ENCODE peak calls at places on chromosomes 7 and 10, in six cellular contexts. F is GM12878, A is H1, O is HCT116, T is HepG2, B is K562. K is an unnamed sample.

GRCh38 chr10:77832243-77832642 is 94.3 kb downstream of the DLG5 start:
- DNase-seq in T (no peak), F (no peak), B (no peak), O (no peak), A (no peak), K (no peak)

GRCh38 chr7:37282927-37283326 is 165.7 kb downstream of the ELMO1 start:
- DNase-seq in O (no peak), A (no peak), B (no peak), T (no peak), F (no peak), K (no peak)

GRCh38 chr7:47757946-47758371 is 176.0 kb upstream of the TNS3 start:
- DNase-seq in B (no peak), T (no peak), F (no peak), O (no peak), A (no peak), K (no peak)

GRCh38 chr7:158828343-158829020 is 827 bp downstream of the ESYT2 start:
- DNase-seq in O (no peak), T (no peak), B (peak), A (peak), F (no peak), K (no peak)

GRCh38 chr10:60162631-60163030 is 227.0 kb downstream of the ANK3 start:
- DNase-seq in A (no peak), T (no peak), O (no peak), F (no peak), B (no peak), K (no peak)

GRCh38 chr10:98745645-98746044 is 298.9 kb upstream of the HPS1 start:
- DNase-seq in A (no peak), O (no peak), F (no peak), T (no peak), B (no peak), K (peak)

GRCh38 chr7:111029141-111029572 is 61.8 kb upstream of the LRRN3 start:
- DNase-seq in O (no peak), A (no peak), F (no peak), T (peak), B (no peak), K (no peak)

GRCh38 chr7:22920664-22921063 is 93.3 kb downstream of the HYCC1 start:
- DNase-seq in A (no peak), T (no peak), B (no peak), F (no peak), O (no peak), K (no peak)

GRCh38 chr7:45173596-45174327 is 16.2 kb downstream of the RAMP3 start:
- DNase-seq in B (no peak), T (no peak), F (no peak), O (no peak), A (no peak), K (no peak)

GRCh38 chr10:17209302-17209701 is 7.8 kb upstream of the TRDMT1 start:
- DNase-seq in F (no peak), O (no peak), B (no peak), T (no peak), A (no peak), K (no peak)

GRCh38 chr10:52146766-52147165 is 167.3 kb upstream of the DKK1 start:
- DNase-seq in A (no peak), F (no peak), T (no peak), O (no peak), B (no peak), K (no peak)

GRCh38 chr10:5284311-5285057 is 80.3 kb upstream of the UCN3 start:
- DNase-seq in O (no peak), B (peak), A (no peak), T (no peak), F (no peak), K (no peak)

GRCh38 chr7:151249034-151249731 is 689 bp upstream of the SMARCD3 start:
- DNase-seq in O (no peak), B (peak), T (no peak), F (no peak), A (peak), K (no peak)

GRCh38 chr10:13074562-13075451 is 25.2 kb upstream of the OPTN start:
- DNase-seq in A (peak), O (peak), B (peak), T (peak), F (no peak), K (no peak)

GRCh38 chr7:107332488-107333269 is 137.2 kb upstream of the GPR22 start:
- DNase-seq in O (no peak), A (no peak), B (no peak), F (peak), T (no peak), K (no peak)

GRCh38 chr7:105429746-105430612 is 41.3 kb upstream of the SRPK2 start:
- DNase-seq in T (peak), A (no peak), O (peak), B (no peak), F (no peak), K (no peak)

GRCh38 chr7:128841171-128841690 is 11.0 kb downstream of the FLNC start:
- DNase-seq in B (no peak), A (no peak), O (no peak), F (no peak), T (no peak), K (no peak)

GRCh38 chr7:84091318-84091717 is 103.3 kb downstream of the SEMA3A start:
- DNase-seq in T (no peak), O (no peak), B (no peak), A (no peak), F (no peak), K (no peak)

GRCh38 chr10:680146-680545 is 9.3 kb downstream of the DIP2C start:
- DNase-seq in O (no peak), T (no peak), A (no peak), F (no peak), B (no peak), K (no peak)

GRCh38 chr7:6725003-6725402 is 18.3 kb upstream of the ZNF12 start:
- DNase-seq in A (no peak), B (no peak), T (no peak), O (no peak), F (peak), K (no peak)

GRCh38 chr7:82234457-82235049 is 209.0 kb downstream of the CACNA2D1 start:
- DNase-seq in O (peak), A (no peak), F (no peak), B (peak), T (peak), K (peak)

GRCh38 chr10:79472951-79473350 is 27.5 kb upstream of the ZCCHC24 start:
- DNase-seq in T (peak), A (no peak), O (no peak), B (no peak), F (no peak), K (no peak)

GRCh38 chr7:372939-373791 is 83.2 kb downstream of the FOXL3 start:
- DNase-seq in A (peak), O (no peak), B (no peak), F (no peak), T (peak), K (no peak)

GRCh38 chr10:21161647-21162046 is 264.5 kb upstream of the NEBL start:
- DNase-seq in B (no peak), O (no peak), T (no peak), A (no peak), F (no peak), K (peak)

GRCh38 chr7:124029789-124030188 is 3.1 kb downstream of the TMEM229A start:
- DNase-seq in B (no peak), T (no peak), O (no peak), F (no peak), A (no peak), K (no peak)

GRCh38 chr10:108180883-108181282 is 1016.4 kb upstream of the SORCS1 start:
- DNase-seq in F (no peak), T (no peak), A (no peak), B (no peak), O (no peak), K (no peak)

GRCh38 chr7:131057015-131057518 is 270.6 kb upstream of the MKLN1 start:
- DNase-seq in B (no peak), F (no peak), O (no peak), A (no peak), T (peak), K (no peak)

GRCh38 chr7:129187681-129188371 is 607 bp upstream of the SMO start:
- DNase-seq in A (no peak), B (no peak), T (no peak), O (no peak), F (no peak), K (no peak)

GRCh38 chr7:151334628-151335027 is 7.0 kb upstream of the NUB1 start:
- DNase-seq in A (no peak), T (no peak), O (no peak), F (no peak), B (no peak), K (no peak)

GRCh38 chr7:23333671-23334246 is 34.6 kb downstream of the MALSU1 start:
- DNase-seq in T (no peak), B (no peak), F (no peak), A (no peak), O (no peak), K (no peak)

GRCh38 chr7:37435156-37435555 is 13.5 kb downstream of the ELMO1 start:
- DNase-seq in B (no peak), O (no peak), F (no peak), T (no peak), A (no peak), K (no peak)

GRCh38 chr7:25632616-25633015 is 404.3 kb upstream of the NPVF start:
- DNase-seq in T (no peak), F (no peak), B (no peak), O (no peak), A (no peak), K (no peak)

GRCh38 chr10:75408911-75409885 is 7.6 kb upstream of the ZNF503 start:
- DNase-seq in A (peak), B (peak), O (no peak), F (no peak), T (no peak), K (no peak)

GRCh38 chr7:105648561-105649401 is 67.5 kb upstream of the EFCAB10 start:
- DNase-seq in T (peak), F (no peak), A (no peak), O (peak), B (no peak), K (no peak)

GRCh38 chr10:86956841-86957448 is 470 bp downstream of the MMRN2 start:
- DNase-seq in O (no peak), A (peak), F (no peak), T (no peak), B (no peak), K (no peak)

GRCh38 chr10:71141528-71141927 is 70.8 kb upstream of the UNC5B start:
- DNase-seq in F (no peak), A (no peak), T (no peak), B (no peak), O (no peak), K (no peak)

GRCh38 chr7:18420758-18421157 is 74.8 kb upstream of the HDAC9 start:
- DNase-seq in O (no peak), A (no peak), F (no peak), B (no peak), T (no peak), K (no peak)

GRCh38 chr10:72790216-72790990 is 98.5 kb downstream of the MCU start:
- DNase-seq in A (no peak), B (no peak), O (no peak), F (no peak), T (no peak), K (no peak)

GRCh38 chr10:28307267-28307666 is 4.4 kb upstream of the MPP7 start:
- DNase-seq in A (no peak), O (no peak), F (no peak), B (no peak), T (no peak), K (no peak)

DNA sequence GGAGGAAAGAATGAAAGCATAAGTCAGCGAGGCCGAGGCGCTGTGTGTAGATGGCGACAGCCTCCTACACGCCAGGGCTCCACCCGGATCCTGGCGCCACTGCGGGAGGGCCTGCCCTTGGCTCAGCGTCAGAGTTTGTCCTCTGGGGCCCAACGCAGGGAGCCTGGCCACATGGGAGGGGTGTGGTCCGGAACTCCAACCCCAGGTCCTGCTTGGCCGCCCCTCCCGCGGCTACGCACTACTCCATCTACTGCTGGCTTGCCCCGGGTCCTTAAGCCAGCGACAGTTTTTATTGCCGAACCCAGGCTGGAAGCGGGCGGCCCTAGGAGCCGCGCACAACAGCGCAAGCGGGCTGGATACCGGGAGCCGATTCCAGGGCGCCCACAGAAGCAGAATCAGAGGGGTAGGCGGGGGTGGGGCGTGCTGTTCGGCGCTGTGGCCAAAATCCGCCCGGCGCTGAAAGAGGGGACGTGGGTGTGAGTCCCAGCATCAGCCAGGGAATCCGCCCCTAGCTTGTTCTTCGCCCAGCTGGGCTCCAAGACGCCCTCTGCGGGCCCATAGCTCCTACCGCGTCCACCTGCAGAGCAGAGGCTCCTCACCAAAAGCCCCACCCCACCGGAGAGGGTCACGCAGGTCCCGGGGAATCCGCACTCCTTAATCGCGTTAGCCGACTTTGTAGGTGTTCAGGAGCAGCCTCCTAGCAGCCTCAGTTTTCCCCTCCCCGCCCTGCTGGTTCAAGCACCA is 4.5 kb downstream of the KAZALD1 start:
- DNase-seq in O (peak), B (peak), F (no peak), T (peak), A (peak), K (no peak)
- H3K9ac ChIP-seq in O (peak), B (peak), F (no peak), T (peak), A (no peak), K (peak)

GRCh38 chr7:75880242-75880641 is 1.4 kb downstream of the RHBDD2 start:
- DNase-seq in A (no peak), F (no peak), B (no peak), O (no peak), T (no peak), K (no peak)
- H3K4me3 ChIP-seq in A (no peak), F (peak), B (no peak), O (peak), T (peak), K (peak)

GRCh38 chr10:132521466-132522102 is 16.0 kb upstream of the INPP5A start:
- DNase-seq in A (no peak), O (no peak), F (no peak), T (no peak), B (no peak), K (no peak)
- TF ChIP-seq ZNF274 in A (no peak), O (no peak), F (no peak), T (no peak), B (no peak), K (no peak)

GRCh38 chr10:97687785-97688781 is 1.0 kb upstream of the AVPI1 start:
- DNase-seq in A (no peak), F (no peak), B (no peak), O (no peak), T (peak), K (no peak)
- H3K9ac ChIP-seq in A (peak), F (peak), B (peak), O (peak), T (peak), K (peak)

DNA sequence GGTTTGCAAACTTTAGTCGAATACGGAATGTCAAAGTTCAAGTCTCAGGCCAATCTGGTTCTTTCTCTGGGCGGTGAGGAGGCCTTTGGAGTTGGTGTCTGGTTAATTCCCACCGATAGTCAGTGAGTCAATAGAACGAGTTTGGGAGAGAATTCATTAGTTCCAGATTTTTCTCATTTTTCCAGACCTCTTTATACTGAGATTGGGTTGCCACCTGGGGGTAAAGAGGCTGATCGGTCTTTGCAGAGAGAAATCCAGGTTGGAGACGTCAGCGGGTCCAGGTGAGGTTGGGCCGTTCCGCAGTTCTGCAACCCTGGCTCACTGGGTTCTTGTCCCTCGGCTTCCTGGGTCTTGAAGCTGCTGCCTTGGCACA is 1.3 kb downstream of the CUX1 start:
- DNase-seq in F (no peak), A (no peak), T (peak), O (no peak), B (no peak), K (no peak)
- H3K4me3 ChIP-seq in F (peak), A (no peak), T (peak), O (no peak), B (peak), K (no peak)

GRCh38 chr10:132663666-132664365 is 122.1 kb downstream of the NKX6-2 start:
- DNase-seq in A (no peak), O (no peak), F (no peak), T (no peak), B (no peak), K (no peak)
- TF ChIP-seq ZNF274 in A (no peak), O (no peak), F (no peak), T (no peak), B (no peak), K (no peak)

GRCh38 chr10:127990846-127991542 is 84.1 kb downstream of the PTPRE start:
- DNase-seq in F (no peak), B (no peak), T (no peak), A (no peak), O (peak), K (no peak)

GRCh38 chr10:127986543-127987466 is 79.9 kb downstream of the PTPRE start:
- DNase-seq in O (no peak), F (no peak), B (no peak), A (no peak), T (no peak), K (no peak)

GRCh38 chr10:127991543-127992255 is 84.8 kb downstream of the PTPRE start:
- DNase-seq in T (no peak), F (no peak), O (no peak), A (no peak), B (no peak), K (no peak)

GRCh38 chr10:127987467-127988380 is 80.8 kb downstream of the PTPRE start:
- DNase-seq in F (no peak), A (no peak), O (no peak), T (no peak), B (no peak), K (no peak)

GRCh38 chr10:127989481-127989964 is 82.6 kb downstream of the PTPRE start:
- DNase-seq in B (no peak), A (no peak), T (no peak), O (no peak), F (no peak), K (no peak)
- H3K9ac ChIP-seq in B (no peak), A (no peak), T (no peak), O (no peak), F (no peak), K (no peak)